ENCODE peak calls at places on chromosome 1, in six cellular contexts. Z, N, A, I, M and L are unnamed samples.

GRCh38 chr1:43272161-43272560 is 2.4 kb downstream of the TMEM125 start:
- DNase-seq in A (no peak), I (no peak), N (no peak), Z (no peak), M (no peak), L (peak)

GRCh38 chr1:230797376-230798186 is 50.4 kb downstream of the CAPN9 start:
- DNase-seq in I (peak), A (peak), Z (peak), M (peak), N (peak), L (peak)

GRCh38 chr1:30334767-30335166 is 388.6 kb downstream of the MATN1 start:
- DNase-seq in I (no peak), M (no peak), N (no peak), A (no peak), Z (no peak), L (no peak)

GRCh38 chr1:117501275-117501674 is 104.6 kb upstream of the TENT5C start:
- DNase-seq in A (peak), Z (no peak), I (no peak), M (no peak), N (no peak), L (no peak)

GRCh38 chr1:156146006-156146748 is 7.2 kb upstream of the SEMA4A start:
- DNase-seq in M (peak), I (peak), N (peak), Z (peak), A (peak), L (peak)

GRCh38 chr1:19824541-19824940 is 9.5 kb upstream of the RNF186 start:
- DNase-seq in A (no peak), N (peak), Z (no peak), I (no peak), M (no peak), L (no peak)

GRCh38 chr1:231883382-231883781 is 256.8 kb downstream of the DISC1 start:
- DNase-seq in Z (peak), I (no peak), A (no peak), N (no peak), M (no peak), L (peak)

GRCh38 chr1:77516106-77516505 is 166.4 kb downstream of the ZZZ3 start:
- DNase-seq in A (no peak), I (no peak), Z (no peak), N (no peak), M (no peak), L (no peak)

GRCh38 chr1:204150702-204151561 is 912 bp downstream of the ETNK2 start:
- DNase-seq in A (no peak), Z (peak), I (no peak), M (peak), N (no peak), L (peak)

GRCh38 chr1:212520746-212521145 is 87.8 kb upstream of the ATF3 start:
- DNase-seq in M (no peak), A (no peak), I (no peak), Z (no peak), N (no peak), L (no peak)

GRCh38 chr1:121483961-121484424 is 299.2 kb downstream of the SRGAP2C start:
- DNase-seq in I (no peak), Z (no peak), A (peak), N (no peak), M (peak), L (no peak)

GRCh38 chr1:205687242-205687641 is 6.9 kb upstream of the SLC45A3 start:
- DNase-seq in M (no peak), N (no peak), A (no peak), I (no peak), Z (no peak), L (peak)
- TF ChIP-seq CTCF in M (no peak), N (no peak), A (no peak), I (no peak), Z (no peak), L (no peak)

GRCh38 chr1:22749503-22749902 is 38.9 kb downstream of the EPHB2 start:
- DNase-seq in N (no peak), I (no peak), Z (no peak), M (no peak), A (no peak), L (no peak)

GRCh38 chr1:22751124-22751531 is 40.5 kb downstream of the EPHB2 start:
- DNase-seq in M (no peak), I (no peak), A (no peak), N (no peak), Z (no peak), L (no peak)

GRCh38 chr1:22752339-22752738 is 41.7 kb downstream of the EPHB2 start:
- DNase-seq in N (no peak), A (no peak), M (no peak), Z (no peak), I (no peak), L (no peak)

GRCh38 chr1:22750671-22751016 is 40.0 kb downstream of the EPHB2 start:
- DNase-seq in M (no peak), A (no peak), N (no peak), I (no peak), Z (no peak), L (no peak)

DNA sequence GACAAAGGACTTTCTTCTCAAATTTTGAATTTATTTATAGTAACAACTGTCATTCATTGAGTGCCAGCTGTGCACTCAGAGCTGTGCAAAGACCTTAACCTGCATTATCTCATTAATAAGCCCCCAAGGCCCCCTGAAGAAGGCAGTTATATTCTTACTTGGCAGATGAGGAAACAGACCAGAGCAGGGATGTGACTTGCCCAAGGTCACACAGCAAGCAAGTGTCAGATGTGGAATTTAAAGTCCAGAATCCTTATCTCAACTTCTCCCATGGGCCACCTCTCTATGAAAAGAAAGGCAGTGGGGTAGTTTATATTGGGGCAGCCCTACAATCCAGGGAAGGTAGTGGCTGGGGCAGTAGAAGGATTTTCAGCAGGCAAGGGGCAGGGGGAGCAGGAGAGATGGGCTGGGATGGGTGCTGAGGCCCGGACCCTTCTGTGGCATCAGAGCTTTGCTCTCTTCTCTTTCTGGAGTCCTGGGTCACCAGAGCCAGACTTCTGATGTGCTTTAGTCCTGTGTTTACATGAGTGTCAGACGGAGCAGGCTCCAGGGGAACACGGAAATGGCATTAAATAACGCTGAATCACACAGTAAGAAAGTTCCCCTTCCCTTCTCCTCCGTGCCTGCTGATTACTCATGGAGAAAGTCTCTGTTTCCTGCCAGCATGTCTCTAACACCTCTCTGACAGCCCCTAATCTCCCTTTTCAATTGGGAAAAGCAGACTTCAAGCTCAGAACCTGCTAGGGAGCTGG is 39.5 kb downstream of the EPHB2 start:
- DNase-seq in N (peak), A (peak), M (peak), Z (peak), I (no peak), L (no peak)
- H3K4me3 ChIP-seq in N (no peak), A (no peak), M (no peak), Z (no peak), I (no peak), L (no peak)

GRCh38 chr1:205229916-205230700 is 2.4 kb downstream of the TMCC2 start:
- DNase-seq in N (no peak), Z (no peak), A (no peak), I (no peak), M (peak), L (no peak)
- TF ChIP-seq CTCF in N (no peak), Z (no peak), A (no peak), I (no peak), M (no peak), L (no peak)

GRCh38 chr1:50422946-50423669 is at the start of gene DMRTA2:
- DNase-seq in M (no peak), A (peak), Z (peak), N (peak), I (no peak), L (peak)
- H3K4me3 ChIP-seq in M (peak), A (peak), Z (peak), N (peak), I (peak), L (peak)

DNA sequence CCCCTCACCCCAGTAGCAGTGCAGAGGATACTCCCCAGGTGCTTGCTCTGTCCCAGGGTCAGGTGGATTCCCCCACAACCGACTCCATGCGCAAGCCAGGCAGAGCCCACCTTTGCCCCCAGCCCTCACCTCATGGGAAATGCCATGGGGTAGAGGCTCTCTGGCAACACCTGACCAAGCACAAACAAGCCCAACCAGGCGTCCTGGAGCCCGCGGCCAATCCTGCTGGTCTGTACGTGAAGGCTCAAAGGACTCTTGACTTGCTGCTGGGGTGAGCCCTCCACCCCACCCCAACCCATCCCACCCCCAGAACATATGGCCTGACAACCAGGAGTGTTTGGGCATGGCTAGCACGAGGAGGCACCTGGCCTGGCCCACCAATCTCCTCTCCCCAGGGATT is 1.8 kb downstream of the ADGRB2 start:
- DNase-seq in A (no peak), I (no peak), N (no peak), M (no peak), Z (no peak), L (peak)
- TF ChIP-seq CTCF in A (no peak), I (no peak), N (no peak), M (no peak), Z (no peak), L (no peak)

GRCh38 chr1:68313736-68314594 is 81.6 kb upstream of the WLS start:
- DNase-seq in M (no peak), I (no peak), Z (peak), A (no peak), N (no peak), L (no peak)
- H3K4me3 ChIP-seq in M (no peak), I (no peak), Z (no peak), A (no peak), N (no peak), L (no peak)

GRCh38 chr1:14571810-14572767 is 26.4 kb upstream of the KAZN start:
- DNase-seq in A (peak), I (no peak), N (peak), M (peak), Z (peak), L (peak)
- TF ChIP-seq CTCF in A (peak), I (no peak), N (peak), M (peak), Z (peak), L (peak)

DNA sequence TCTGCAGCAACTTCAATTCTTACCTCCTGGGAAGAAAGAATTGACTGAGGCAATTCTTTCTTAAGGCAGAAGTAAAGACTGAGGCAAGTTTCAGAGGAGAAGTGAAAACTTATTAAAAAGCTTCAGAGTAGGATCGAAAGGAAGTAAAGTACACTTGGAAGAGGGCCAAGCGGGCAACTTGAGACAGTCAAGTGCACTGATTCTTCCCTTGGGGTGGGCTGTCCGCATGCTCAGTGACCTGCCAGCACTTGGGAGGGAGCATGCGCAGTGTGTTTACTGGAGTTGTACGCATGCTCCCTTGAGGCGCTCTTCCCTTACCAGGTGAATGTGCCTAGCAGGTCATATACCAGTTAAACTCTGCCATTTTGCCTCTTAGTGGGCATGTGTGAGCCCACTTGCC is 55.3 kb upstream of the NBPF3 start:
- DNase-seq in M (no peak), N (peak), I (no peak), Z (no peak), A (no peak), L (no peak)
- H3K4me3 ChIP-seq in M (no peak), N (no peak), I (no peak), Z (no peak), A (no peak), L (no peak)